ENCODE peak calls at places on chromosomes 5 and 9, in six cellular contexts. H, O, Y, Z, T and N are unnamed samples.

GRCh38 chr5:172588380-172588779 is 52.7 kb upstream of the NEURL1B start:
- DNase-seq in H (no peak), O (no peak), Y (no peak), Z (no peak), T (no peak), N (no peak)

GRCh38 chr9:106356924-106357323 is 506.0 kb upstream of the ZNF462 start:
- DNase-seq in H (no peak), O (no peak), Y (no peak), Z (no peak), T (no peak), N (no peak)

GRCh38 chr9:8890695-8891094 is 1091.1 kb upstream of the DMAC1 start:
- DNase-seq in H (no peak), O (no peak), Y (no peak), Z (no peak), T (no peak), N (no peak)

GRCh38 chr9:121906074-121906520 is 187.0 kb downstream of the TTLL11 start:
- DNase-seq in H (peak; percentile 16), O (no peak), Y (no peak), Z (no peak), T (no peak), N (no peak)

GRCh38 chr5:132342291-132343180 is 27.0 kb upstream of the SLC22A5 start:
- DNase-seq in H (no peak), O (no peak), Y (no peak), Z (no peak), T (no peak), N (no peak)

GRCh38 chr9:135282001-135282731 is 194.7 kb downstream of the OLFM1 start:
- DNase-seq in H (peak; percentile 37), O (peak; percentile 82), Y (peak; percentile 71), Z (peak; percentile 64), T (no peak), N (peak; percentile 51)

GRCh38 chr9:117234178-117234577 is 180.7 kb downstream of the ASTN2 start:
- DNase-seq in H (no peak), O (no peak), Y (no peak), Z (no peak), T (no peak), N (no peak)

GRCh38 chr5:65127181-65127901 is 354.4 kb downstream of the ADAMTS6 start:
- DNase-seq in H (no peak), O (no peak), Y (no peak), Z (no peak), T (peak; percentile 76), N (no peak)

GRCh38 chr9:72428329-72428728 is 63.3 kb upstream of the ZFAND5 start:
- DNase-seq in H (no peak), O (no peak), Y (no peak), Z (no peak), T (peak; percentile 55), N (no peak)

GRCh38 chr9:3361689-3362392 is 164.0 kb downstream of the RFX3 start:
- DNase-seq in H (no peak), O (no peak), Y (no peak), Z (no peak), T (no peak), N (no peak)

GRCh38 chr5:17154211-17154996 is 63.0 kb upstream of the BASP1 start:
- DNase-seq in H (peak; percentile 97), O (no peak), Y (no peak), Z (no peak), T (peak; percentile 86), N (no peak)

GRCh38 chr9:35844628-35845301 is 15.7 kb downstream of the TMEM8B start:
- DNase-seq in H (peak; percentile 90), O (peak; percentile 73), Y (no peak), Z (peak; percentile 45), T (peak; percentile 98), N (no peak)

GRCh38 chr9:102273952-102274351 is 535.5 kb upstream of the GRIN3A start:
- DNase-seq in H (peak; percentile 29), O (no peak), Y (no peak), Z (no peak), T (no peak), N (no peak)

GRCh38 chr9:87567566-87567965 is 69.9 kb downstream of the DAPK1 start:
- DNase-seq in H (no peak), O (no peak), Y (no peak), Z (no peak), T (peak; percentile 78), N (no peak)

GRCh38 chr5:68659876-68660275 is 433.9 kb upstream of the SLC30A5 start:
- DNase-seq in H (no peak), O (no peak), Y (no peak), Z (no peak), T (no peak), N (no peak)

GRCh38 chr5:142120247-142120935 is 11.8 kb downstream of the NDFIP1 start:
- DNase-seq in H (no peak), O (no peak), Y (no peak), Z (no peak), T (no peak), N (no peak)

GRCh38 chr9:75039804-75040203 is 11.7 kb upstream of the CARNMT1 start:
- DNase-seq in H (no peak), O (no peak), Y (no peak), Z (no peak), T (no peak), N (no peak)

GRCh38 chr9:27632254-27632653 is 59.0 kb upstream of the C9orf72 start:
- DNase-seq in H (peak; percentile 91), O (no peak), Y (no peak), Z (no peak), T (no peak), N (no peak)

GRCh38 chr9:106980551-106981101 is 117.7 kb downstream of the ZNF462 start:
- DNase-seq in H (peak; percentile 43), O (no peak), Y (no peak), Z (no peak), T (peak; percentile 23), N (no peak)

GRCh38 chr9:82021198-82021597 is 32.6 kb downstream of the SPATA31D1 start:
- DNase-seq in H (peak; percentile 99), O (no peak), Y (peak; percentile 48), Z (peak; percentile 34), T (peak; percentile 62), N (no peak)

GRCh38 chr5:56763711-56764466 is 51.5 kb upstream of the MAP3K1 start:
- DNase-seq in H (peak; percentile 13), O (no peak), Y (no peak), Z (no peak), T (peak; percentile 60), N (no peak)

GRCh38 chr5:150271923-150272322 is 17.6 kb downstream of the CAMK2A start:
- DNase-seq in H (no peak), O (no peak), Y (no peak), Z (no peak), T (peak; percentile 90), N (no peak)

GRCh38 chr5:150274811-150275210 is 14.8 kb downstream of the CAMK2A start:
- DNase-seq in H (no peak), O (no peak), Y (no peak), Z (no peak), T (no peak), N (no peak)

GRCh38 chr5:150270546-150271295 is 18.9 kb downstream of the CAMK2A start:
- DNase-seq in H (no peak), O (no peak), Y (no peak), Z (no peak), T (peak; percentile 71), N (no peak)

GRCh38 chr5:150271296-150271692 is 18.3 kb downstream of the CAMK2A start:
- DNase-seq in H (no peak), O (no peak), Y (no peak), Z (no peak), T (no peak), N (peak; percentile 18)

GRCh38 chr5:150272531-150272930 is 17.0 kb downstream of the CAMK2A start:
- DNase-seq in H (peak; percentile 48), O (no peak), Y (no peak), Z (no peak), T (peak; percentile 94), N (no peak)
- H3K4me3 ChIP-seq in H (no peak overlapping the region), O (no peak overlapping the region), Y (no peak overlapping the region), Z (no peak overlapping the region), T (no peak overlapping the region), N (no peak overlapping the region)

DNA sequence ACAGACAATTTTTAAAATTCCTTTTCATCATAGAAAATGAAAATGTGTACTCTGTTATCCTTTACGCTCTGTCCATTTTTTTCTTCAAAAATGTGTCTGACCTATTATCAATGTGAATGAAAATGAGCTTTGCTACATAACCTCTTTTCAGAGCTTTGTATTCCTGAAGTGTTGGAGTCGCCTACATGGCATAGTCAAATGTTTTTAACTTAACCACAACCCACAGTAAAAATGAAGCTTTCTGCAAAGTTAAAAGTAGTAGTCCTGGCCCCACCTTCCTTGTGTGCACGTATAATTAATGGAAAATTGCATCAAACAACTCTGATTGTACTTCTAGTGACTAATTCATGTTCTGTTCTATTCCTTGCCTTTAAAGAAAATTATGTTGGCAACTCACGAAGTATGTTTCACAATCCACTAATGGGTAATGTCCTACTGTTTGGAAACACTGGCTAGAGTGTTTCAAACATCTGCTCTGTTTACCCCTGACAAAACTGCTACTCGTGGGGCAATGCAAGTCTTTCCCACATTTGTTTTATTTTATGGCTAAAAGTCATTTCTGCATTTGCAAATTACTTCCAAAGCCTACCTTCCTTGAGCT is 18.6 kb upstream of the PSAT1 start:
- DNase-seq in H (peak; percentile 82), O (no peak), Y (no peak), Z (no peak), T (no peak), N (no peak)
- H3K4me3 ChIP-seq in H (no peak overlapping the region), O (no peak overlapping the region), Y (no peak overlapping the region), Z (no peak overlapping the region), T (no peak overlapping the region), N (no peak overlapping the region)

GRCh38 chr5:134003957-134004625 is 684 bp downstream of the VDAC1 start:
- DNase-seq in H (no peak), O (peak; percentile 67), Y (peak; percentile 65), Z (peak; percentile 75), T (peak; percentile 94), N (peak; percentile 77)

GRCh38 chr5:134005415-134006118 is 792 bp upstream of the VDAC1 start:
- DNase-seq in H (no peak), O (peak; percentile 68), Y (peak; percentile 42), Z (peak; percentile 50), T (peak; percentile 90), N (peak; percentile 80)

GRCh38 chr5:134007581-134008256 is 2.9 kb upstream of the VDAC1 start:
- DNase-seq in H (no peak), O (no peak), Y (no peak), Z (no peak), T (peak; percentile 92), N (no peak)

GRCh38 chr5:134004626-134005414 is at the start of gene VDAC1:
- DNase-seq in H (peak; percentile 65), O (peak; percentile 72), Y (peak; percentile 84), Z (peak; percentile 82), T (peak; percentile 99), N (peak; percentile 89)

DNA sequence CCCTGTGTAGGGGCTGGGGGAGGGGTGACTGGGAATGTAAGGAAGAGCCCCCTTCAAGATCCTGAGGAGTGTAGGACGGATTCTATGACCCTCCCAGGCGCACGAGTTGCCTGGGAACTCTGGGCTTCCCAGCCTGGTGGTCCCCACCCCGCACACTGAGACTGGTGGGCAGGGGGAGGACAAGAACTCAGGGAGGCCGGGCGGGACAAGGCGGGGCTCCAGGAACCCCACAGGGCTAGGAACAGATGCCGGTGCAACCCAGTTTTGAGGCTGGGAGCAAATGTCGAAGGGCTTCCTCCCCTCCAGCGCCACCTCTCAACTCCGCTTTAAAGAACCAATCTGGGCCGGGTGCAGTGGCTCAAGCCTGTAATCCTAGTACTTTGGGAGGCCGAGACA is 1.3 kb upstream of the VDAC1 start:
- DNase-seq in H (no peak), O (no peak), Y (no peak), Z (no peak), T (no peak), N (no peak)
- H3K4me3 ChIP-seq in H (peak overlapping the region; percentile 80), O (peak overlapping the region; percentile 91), Y (no peak overlapping the region), Z (no peak overlapping the region), T (peak overlapping the region; percentile 78), N (no peak overlapping the region)

GRCh38 chr9:14322211-14323082 is 8.5 kb upstream of the NFIB start:
- DNase-seq in H (peak; percentile 74), O (peak; percentile 95), Y (peak; percentile 94), Z (peak; percentile 91), T (peak; percentile 97), N (peak; percentile 95)
- H3K4me3 ChIP-seq in H (peak overlapping the region; percentile 76), O (peak overlapping the region; percentile 64), Y (peak overlapping the region; percentile 70), Z (peak overlapping the region; percentile 42), T (peak overlapping the region; percentile 79), N (peak overlapping the region; percentile 82)